ENCODE peak calls at places on chromosomes 7 and 10, in four cellular contexts. K is adrenal gland, C is endothelial cell of umbilical vein, Q is kidney. U is an unnamed sample. For H3K9me3, the result is how much of the 10 kb centered on the place peaks cover.

GRCh38 chr10:110395350-110396283 is 90.9 kb upstream of the SMNDC1 start:
- DNase-seq in C (peak), K (peak), Q (peak), U (no peak)

GRCh38 chr7:150949564-150949963 is 28.6 kb downstream of the KCNH2 start:
- DNase-seq in K (peak), C (no peak), Q (peak), U (no peak)

GRCh38 chr7:81690251-81690650 is 79.6 kb downstream of the HGF start:
- DNase-seq in Q (no peak), K (no peak), C (no peak), U (no peak)

GRCh38 chr10:133388973-133389818 is 4.8 kb upstream of the MTG1 start:
- DNase-seq in Q (peak), C (no peak), K (no peak), U (no peak)

GRCh38 chr10:33279276-33279675 is 55.2 kb downstream of the NRP1 start:
- DNase-seq in Q (no peak), K (no peak), C (no peak), U (no peak)

GRCh38 chr7:36653011-36653670 is 71.2 kb downstream of the AOAH start:
- DNase-seq in Q (no peak), K (no peak), C (no peak), U (no peak)

GRCh38 chr10:122062831-122063674 is 74.1 kb downstream of the TACC2 start:
- DNase-seq in C (peak), K (peak), Q (peak), U (peak)

GRCh38 chr10:123553810-123554430 is 112.2 kb upstream of the GPR26 start:
- DNase-seq in K (no peak), Q (no peak), C (no peak), U (no peak)

GRCh38 chr10:63977329-63977923 is 456.2 kb downstream of the REEP3 start:
- DNase-seq in K (no peak), Q (no peak), C (peak), U (no peak)

GRCh38 chr10:26534384-26534783 is 96.2 kb downstream of the APBB1IP start:
- DNase-seq in C (no peak), K (no peak), Q (no peak), U (no peak)

GRCh38 chr10:49690673-49691356 is 11.4 kb downstream of the C10orf53 start:
- DNase-seq in K (no peak), Q (no peak), C (no peak), U (no peak)

GRCh38 chr10:27696466-27696865 is 49.2 kb downstream of the MKX start:
- DNase-seq in C (no peak), K (no peak), Q (no peak), U (no peak)

GRCh38 chr7:74412603-74413002 is 41.1 kb upstream of the GTF2IRD1 start:
- DNase-seq in K (no peak), C (no peak), Q (peak), U (no peak)

GRCh38 chr7:24283900-24284698 is at the start of gene NPY:
- DNase-seq in Q (peak), C (no peak), K (no peak), U (no peak)

GRCh38 chr7:101614939-101615302 is 14.2 kb downstream of the MYL10 start:
- DNase-seq in K (no peak), C (no peak), Q (no peak), U (no peak)

GRCh38 chr10:69088801-69089501 is 1.0 kb downstream of the SRGN start:
- DNase-seq in Q (no peak), C (peak), K (no peak), U (no peak)

GRCh38 chr7:128003179-128003578 is 28.1 kb downstream of the LRRC4 start:
- DNase-seq in C (no peak), Q (no peak), K (no peak), U (no peak)

GRCh38 chr7:139679731-139680594 is 97.8 kb downstream of the HIPK2 start:
- DNase-seq in C (peak), Q (peak), K (no peak), U (no peak)

GRCh38 chr10:28991738-28992270 is 297.1 kb upstream of the LYZL1 start:
- DNase-seq in Q (no peak), K (peak), C (peak), U (peak)

GRCh38 chr10:49614242-49615198 is 683 bp downstream of the CHAT start:
- DNase-seq in K (no peak), C (no peak), Q (no peak), U (no peak)

GRCh38 chr7:131538791-131539179 is 17.6 kb downstream of the PODXL start:
- DNase-seq in K (no peak), C (peak), Q (peak), U (peak)

GRCh38 chr7:27346531-27347260 is 104.1 kb downstream of the EVX1 start:
- DNase-seq in C (peak), Q (no peak), K (peak), U (peak)

GRCh38 chr10:70508912-70509366 is 30.4 kb downstream of the PALD1 start:
- DNase-seq in K (peak), Q (no peak), C (peak), U (peak)

GRCh38 chr7:84914598-84914997 is 272.3 kb downstream of the SEMA3D start:
- DNase-seq in C (no peak), Q (no peak), K (no peak), U (no peak)

GRCh38 chr7:37408241-37408884 is 40.3 kb downstream of the ELMO1 start:
- DNase-seq in Q (no peak), C (peak), K (no peak), U (no peak)

GRCh38 chr10:8352696-8353095 is 298.2 kb downstream of the GATA3 start:
- DNase-seq in C (no peak), K (no peak), Q (no peak), U (no peak)

GRCh38 chr7:138865843-138866242 is 67.8 kb upstream of the ATP6V0A4 start:
- DNase-seq in C (no peak), K (no peak), Q (no peak), U (no peak)

GRCh38 chr7:118085000-118085399 is 99.0 kb upstream of the LSM8 start:
- DNase-seq in K (no peak), C (no peak), Q (no peak), U (no peak)

GRCh38 chr7:105199372-105199771 is 185.4 kb downstream of the KMT2E start:
- DNase-seq in Q (no peak), C (no peak), K (no peak), U (no peak)

GRCh38 chr7:126803060-126803665 is 449.6 kb downstream of the GRM8 start:
- DNase-seq in K (peak), C (peak), Q (no peak), U (peak)

GRCh38 chr10:11165591-11166543 is 148.2 kb downstream of the CELF2 start:
- DNase-seq in K (peak), Q (peak), C (peak), U (peak)

GRCh38 chr7:107355616-107356015 is 114.2 kb upstream of the GPR22 start:
- DNase-seq in K (no peak), C (no peak), Q (no peak), U (no peak)

GRCh38 chr10:104337527-104337984 is 709 bp downstream of the ITPRIP start:
- DNase-seq in K (no peak), C (peak), Q (no peak), U (no peak)

GRCh38 chr7:70502117-70502516 is 629.8 kb upstream of the GALNT17 start:
- DNase-seq in C (no peak), Q (no peak), K (no peak), U (no peak)

GRCh38 chr10:84089162-84089561 is 50.1 kb upstream of the GHITM start:
- DNase-seq in K (no peak), Q (no peak), C (no peak), U (no peak)

GRCh38 chr10:113644185-113645120 is 19.4 kb downstream of the NRAP start:
- DNase-seq in K (no peak), Q (no peak), C (peak), U (no peak)

GRCh38 chr10:130363051-130363450 is 226.9 kb downstream of the GLRX3 start:
- DNase-seq in Q (no peak), K (no peak), C (no peak), U (no peak)
- H3K9me3 ChIP-seq in Q (under half), K (under half), C (under half), U (under half)

GRCh38 chr10:6589287-6590094 is 9.4 kb upstream of the PRKCQ start:
- DNase-seq in Q (no peak), K (no peak), C (no peak), U (no peak)

GRCh38 chr10:6593140-6593740 is 13.2 kb upstream of the PRKCQ start:
- DNase-seq in Q (no peak), C (no peak), K (no peak), U (no peak)

GRCh38 chr10:6591668-6592067 is 11.6 kb upstream of the PRKCQ start:
- DNase-seq in Q (no peak), K (no peak), C (no peak), U (no peak)

GRCh38 chr10:6590100-6590499 is 10.0 kb upstream of the PRKCQ start:
- DNase-seq in C (no peak), Q (no peak), K (no peak), U (no peak)

DNA sequence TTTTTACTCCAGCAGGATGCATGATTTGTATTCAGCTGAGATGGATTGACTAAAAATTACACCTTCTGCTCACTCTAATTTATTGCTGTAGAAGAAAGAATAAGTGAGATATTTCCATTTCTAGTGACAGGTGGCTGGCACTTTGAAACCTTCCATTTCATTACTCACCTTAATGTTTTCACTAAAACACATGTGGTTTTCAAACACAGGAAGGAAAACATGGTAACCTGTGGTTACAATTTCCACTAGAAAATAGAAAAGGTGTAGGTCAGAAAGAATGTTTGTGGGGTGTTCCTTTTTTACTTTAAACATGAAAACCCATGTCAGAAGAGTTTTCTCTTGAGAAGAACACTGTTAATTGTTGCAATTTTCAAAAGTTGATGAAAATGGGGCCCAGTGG is 12.0 kb upstream of the PRKCQ start:
- DNase-seq in C (no peak), Q (no peak), K (no peak), U (no peak)
- H3K4me3 ChIP-seq in C (no peak), Q (no peak), K (no peak), U (no peak)

GRCh38 chr7:1637155-1637554 is 32.9 kb upstream of the ELFN1 start:
- DNase-seq in C (no peak), Q (no peak), K (no peak), U (no peak)

GRCh38 chr7:1635401-1635800 is 34.7 kb upstream of the ELFN1 start:
- DNase-seq in Q (no peak), C (no peak), K (no peak), U (no peak)

GRCh38 chr7:1632916-1633785 is 36.9 kb upstream of the ELFN1 start:
- DNase-seq in C (no peak), K (no peak), Q (no peak), U (no peak)

GRCh38 chr7:1630700-1631336 is 39.3 kb upstream of the ELFN1 start:
- DNase-seq in K (no peak), Q (no peak), C (no peak), U (no peak)

DNA sequence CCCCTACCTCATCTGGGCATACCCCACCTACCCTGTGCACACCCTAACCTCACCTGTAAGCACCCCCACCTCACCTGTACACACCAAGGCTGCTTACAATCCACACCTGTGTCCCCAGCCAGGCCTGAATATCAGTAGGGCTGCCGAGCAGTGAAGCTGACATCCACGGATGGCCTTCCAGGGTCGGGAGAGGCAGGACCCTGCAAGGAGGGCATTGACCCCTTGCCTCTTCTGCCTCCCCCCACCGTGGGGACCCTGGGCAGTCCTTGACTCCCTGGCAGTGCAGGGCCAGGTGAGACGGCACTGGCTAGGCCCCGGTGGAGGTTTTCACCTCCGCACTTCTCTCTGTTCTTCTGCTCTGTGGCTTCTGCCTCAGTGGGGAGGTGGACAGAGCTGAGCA is 37.6 kb upstream of the ELFN1 start:
- DNase-seq in C (no peak), Q (no peak), K (no peak), U (no peak)
- H3K9me3 ChIP-seq in C (under half), Q (under half), K (under half), U (under half)

GRCh38 chr10:6212266-6212640 is 9.5 kb downstream of the PFKFB3 start:
- DNase-seq in Q (peak), K (no peak), C (no peak), U (no peak)

GRCh38 chr10:6213257-6213905 is 10.6 kb downstream of the PFKFB3 start:
- DNase-seq in Q (peak), C (no peak), K (no peak), U (no peak)

GRCh38 chr10:6213908-6214307 is 11.2 kb downstream of the PFKFB3 start:
- DNase-seq in Q (no peak), C (no peak), K (no peak), U (no peak)

GRCh38 chr10:6212806-6213205 is 10.1 kb downstream of the PFKFB3 start:
- DNase-seq in Q (no peak), C (no peak), K (no peak), U (no peak)

DNA sequence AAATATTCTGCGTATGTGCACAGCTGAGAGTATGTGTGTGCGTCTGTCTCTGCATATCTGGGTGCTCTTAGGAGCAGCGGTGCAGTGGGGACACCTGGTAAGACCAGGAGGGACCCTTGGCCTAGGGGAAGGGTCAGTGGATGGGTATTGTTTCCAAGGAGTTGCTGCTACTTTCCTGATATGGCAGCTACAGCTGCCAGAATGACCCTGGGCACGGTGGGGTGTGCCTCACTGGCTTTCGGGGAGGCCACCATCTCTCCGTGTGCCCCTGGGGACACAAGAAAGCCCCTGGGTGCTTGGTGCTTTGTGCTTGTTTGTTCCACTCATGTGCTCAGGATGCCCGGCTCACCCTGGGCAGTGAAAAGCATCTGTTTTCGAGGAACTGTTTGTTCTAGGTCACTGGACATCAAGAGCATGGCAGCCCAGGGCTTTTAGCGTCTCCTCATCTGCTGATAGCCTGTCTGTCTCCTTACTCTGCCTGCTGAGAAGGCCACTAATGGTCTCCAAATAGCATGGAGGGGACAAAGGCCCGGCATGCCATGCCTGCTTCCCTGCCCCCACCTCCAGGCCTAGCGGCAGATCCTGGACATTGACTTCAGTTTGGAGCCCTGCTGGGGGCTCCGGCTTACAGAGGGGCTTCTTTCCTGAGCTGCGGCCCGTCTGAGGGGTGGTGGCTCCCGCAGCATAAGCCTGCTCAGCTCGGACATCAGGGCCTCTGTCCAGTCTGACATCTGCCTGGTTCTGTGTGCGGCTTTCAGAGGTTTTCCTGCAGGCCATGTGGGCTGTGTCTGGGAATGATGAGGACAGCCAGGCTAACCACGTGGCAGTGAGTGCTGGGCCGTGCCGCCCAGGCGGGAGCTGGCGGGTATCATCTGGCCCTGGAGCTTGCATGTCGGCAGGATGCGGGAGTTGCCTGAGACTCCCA is 8.9 kb downstream of the PFKFB3 start:
- DNase-seq in Q (peak), C (no peak), K (no peak), U (peak)
- H3K4me3 ChIP-seq in Q (peak), C (no peak), K (no peak), U (no peak)

DNA sequence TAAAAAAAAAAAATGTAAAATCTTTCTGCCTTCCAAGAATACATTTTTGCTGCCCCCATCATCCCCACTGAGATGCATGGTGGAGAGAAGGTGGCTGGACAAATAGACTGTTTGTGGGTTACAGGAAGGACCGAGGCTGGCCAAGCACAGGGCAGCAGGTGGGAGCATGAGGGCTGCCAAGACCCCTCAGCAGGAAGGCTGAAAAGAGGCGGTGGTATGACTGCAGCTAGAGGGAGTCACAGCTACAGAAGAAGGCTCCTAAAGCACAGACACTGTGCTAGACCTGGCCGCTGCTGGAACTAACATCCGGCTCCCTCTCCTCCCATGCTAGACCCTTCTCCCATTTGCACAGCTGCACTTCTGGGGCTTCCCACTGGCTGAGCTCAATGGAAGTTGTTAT is 289.6 kb downstream of the TCERG1L start:
- DNase-seq in C (no peak), Q (no peak), K (no peak), U (no peak)
- H3K9me3 ChIP-seq in C (under half), Q (under half), K (under half), U (under half)

DNA sequence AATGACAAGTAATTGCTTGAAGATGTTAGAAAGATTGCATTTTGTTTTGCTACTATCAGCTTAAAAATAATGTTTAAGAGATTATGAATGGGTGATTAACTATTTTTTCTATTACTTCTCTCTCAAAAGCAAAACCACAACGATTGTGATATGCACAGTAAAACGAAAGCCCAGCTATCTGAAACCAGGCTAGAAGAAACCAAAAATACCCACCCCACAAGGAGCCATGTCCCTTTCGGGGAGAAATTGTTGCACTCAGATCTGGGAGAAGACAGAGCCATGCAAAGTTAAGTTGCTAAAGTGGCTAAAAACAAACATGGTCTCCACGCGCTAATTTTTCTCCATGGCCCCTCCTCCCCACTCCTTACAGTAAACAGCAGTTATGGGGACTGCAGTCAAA is 173.6 kb downstream of the RPS24 start:
- DNase-seq in C (no peak), Q (no peak), K (no peak), U (no peak)
- H3K4me3 ChIP-seq in C (no peak), Q (no peak), K (no peak), U (no peak)

DNA sequence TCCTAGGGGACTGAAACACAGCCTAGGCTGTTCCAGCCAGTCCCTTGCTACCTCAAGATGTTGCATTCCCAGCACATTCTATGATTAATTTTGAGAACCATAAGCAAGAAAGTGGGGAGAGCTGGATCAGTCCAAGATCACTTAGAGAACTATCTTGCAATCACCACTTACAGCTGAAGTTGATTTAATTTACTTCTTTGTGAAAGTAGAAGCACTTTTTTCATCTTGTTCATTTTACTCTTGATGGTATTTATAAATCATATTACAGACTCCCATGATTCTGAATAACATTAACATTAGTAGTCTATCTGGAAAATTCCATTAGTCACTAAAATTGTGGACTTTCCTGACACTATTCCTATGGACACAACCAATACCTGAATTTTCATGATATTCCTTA is 118.5 kb downstream of the ETV1 start:
- DNase-seq in K (no peak), C (no peak), Q (no peak), U (no peak)
- H3K9me3 ChIP-seq in K (under half), C (under half), Q (under half), U (under half)